ENCODE peak calls at places on chromosomes 4 and X, in four cellular contexts. V, A, Z and Y are unnamed samples.

GRCh38 chrX:93594780-93595179 is 78.6 kb downstream of the NAP1L3 start:
- DNase-seq in V (no peak), A (no peak), Z (no peak), Y (no peak)

GRCh38 chr4:85508654-85509053 is 33.7 kb downstream of the ARHGAP24 start:
- DNase-seq in V (no peak), A (no peak), Z (no peak), Y (no peak)

GRCh38 chrX:93242897-93243296 is 430.5 kb downstream of the NAP1L3 start:
- DNase-seq in V (no peak), A (no peak), Z (no peak), Y (no peak)

GRCh38 chrX:111090458-111090857 is 5.5 kb upstream of the PAK3 start:
- DNase-seq in V (no peak), A (no peak), Z (no peak), Y (no peak)

GRCh38 chr4:73599182-73599581 is 21.1 kb downstream of the RASSF6 start:
- DNase-seq in V (no peak), A (no peak), Z (no peak), Y (no peak)

GRCh38 chr4:67106846-67107467 is 438.3 kb downstream of the CENPC start:
- DNase-seq in V (no peak), A (no peak), Z (no peak), Y (no peak)

GRCh38 chr4:15938182-15938581 is 358 bp downstream of the FGFBP1 start:
- DNase-seq in V (peak; percentile 66), A (no peak), Z (no peak), Y (no peak)

GRCh38 chrX:110276778-110277177 is 41.1 kb downstream of the AMMECR1 start:
- DNase-seq in V (no peak), A (no peak), Z (no peak), Y (no peak)

GRCh38 chr4:185470503-185471195 is 884 bp downstream of the CCDC110 start:
- DNase-seq in V (peak; percentile 79), A (peak; percentile 68), Z (peak; percentile 86), Y (peak; percentile 87)

GRCh38 chrX:111445485-111445884 is 33.5 kb upstream of the DCX start:
- DNase-seq in V (no peak), A (peak; percentile 7), Z (no peak), Y (no peak)

GRCh38 chr4:107253579-107254068 is 217.5 kb upstream of the DKK2 start:
- DNase-seq in V (no peak), A (no peak), Z (no peak), Y (no peak)

GRCh38 chr4:54063224-54063623 is 1.2 kb downstream of the CHIC2 start:
- DNase-seq in V (no peak), A (no peak), Z (no peak), Y (no peak)

GRCh38 chr4:137707626-137708025 is 175.3 kb upstream of the PCDH18 start:
- DNase-seq in V (no peak), A (no peak), Z (no peak), Y (no peak)

GRCh38 chr4:152415980-152416379 is 119.9 kb downstream of the FBXW7 start:
- DNase-seq in V (no peak), A (no peak), Z (no peak), Y (no peak)

GRCh38 chr4:111230265-111230664 is 607.4 kb upstream of the PITX2 start:
- DNase-seq in V (no peak), A (no peak), Z (no peak), Y (no peak)

GRCh38 chrX:52923781-52924241 is 26.7 kb downstream of the FAM156B start:
- DNase-seq in V (peak; percentile 53), A (no peak), Z (peak; percentile 70), Y (no peak)

GRCh38 chr4:158949094-158949493 is 153.8 kb upstream of the RAPGEF2 start:
- DNase-seq in V (no peak), A (no peak), Z (no peak), Y (no peak)

GRCh38 chr4:169975837-169976796 is 50.1 kb downstream of the MFAP3L start:
- DNase-seq in V (no peak), A (no peak), Z (no peak), Y (peak; percentile 85)

GRCh38 chrX:24282381-24283121 is 31.3 kb downstream of the SUPT20HL2 start:
- DNase-seq in V (no peak), A (no peak), Z (peak; percentile 69), Y (no peak)

GRCh38 chrX:73877687-73878086 is 314.7 kb downstream of the CHIC1 start:
- DNase-seq in V (no peak), A (no peak), Z (no peak), Y (no peak)

GRCh38 chr4:137739391-137739790 is 207.1 kb upstream of the PCDH18 start:
- DNase-seq in V (no peak), A (no peak), Z (no peak), Y (no peak)

GRCh38 chr4:2008921-2009650 is at the start of gene NELFA:
- DNase-seq in V (peak; percentile 97), A (peak; percentile 97), Z (peak; percentile 97), Y (peak; percentile 98)

GRCh38 chrX:45228126-45228525 is 27.4 kb upstream of the DIPK2B start:
- DNase-seq in V (no peak), A (no peak), Z (no peak), Y (no peak)

GRCh38 chr4:65656008-65656407 is 14.3 kb downstream of the EPHA5 start:
- DNase-seq in V (no peak), A (no peak), Z (no peak), Y (no peak)

GRCh38 chr4:6506616-6507140 is 34.3 kb upstream of the PPP2R2C start:
- DNase-seq in V (no peak), A (no peak), Z (no peak), Y (no peak)

GRCh38 chrX:43661521-43662240 is 5.6 kb downstream of the MAOA start:
- DNase-seq in V (no peak), A (no peak), Z (no peak), Y (no peak)

GRCh38 chrX:119635799-119636198 is 29.6 kb upstream of the NKRF start:
- DNase-seq in V (no peak), A (no peak), Z (no peak), Y (no peak)

GRCh38 chrX:116317409-116317808 is 119.0 kb upstream of the SLC6A14 start:
- DNase-seq in V (peak; percentile 59), A (no peak), Z (peak; percentile 73), Y (no peak)

GRCh38 chr4:84231539-84232055 is 267.5 kb downstream of the NKX6-1 start:
- DNase-seq in V (no peak), A (no peak), Z (no peak), Y (no peak)

GRCh38 chr4:186946140-186946539 is 222.5 kb upstream of the FAT1 start:
- DNase-seq in V (no peak), A (no peak), Z (no peak), Y (peak; percentile 48)
- H3K4me1 ChIP-seq in V (peaks cover 6% of the 10 kb centered on the region), A (no peaks in the 10 kb centered on the region), Z (no peaks in the 10 kb centered on the region), Y (no peaks in the 10 kb centered on the region)

GRCh38 chrX:6005856-6006255 is 222.8 kb downstream of the NLGN4X start:
- DNase-seq in V (no peak), A (no peak), Z (no peak), Y (no peak)
- H3K4me1 ChIP-seq in V (no peaks in the 10 kb centered on the region), A (no peaks in the 10 kb centered on the region), Z (no peaks in the 10 kb centered on the region), Y (no peaks in the 10 kb centered on the region)

GRCh38 chr4:81507530-81507929 is 35.8 kb upstream of the RASGEF1B start:
- DNase-seq in V (no peak), A (no peak), Z (no peak), Y (no peak)

GRCh38 chr4:81508786-81509574 is 37.3 kb upstream of the RASGEF1B start:
- DNase-seq in V (no peak), A (no peak), Z (no peak), Y (no peak)

GRCh38 chr4:81510643-81511189 is 39.0 kb upstream of the RASGEF1B start:
- DNase-seq in V (no peak), A (no peak), Z (no peak), Y (no peak)

GRCh38 chr4:81512371-81512770 is 40.7 kb upstream of the RASGEF1B start:
- DNase-seq in V (no peak), A (no peak), Z (no peak), Y (no peak)

DNA sequence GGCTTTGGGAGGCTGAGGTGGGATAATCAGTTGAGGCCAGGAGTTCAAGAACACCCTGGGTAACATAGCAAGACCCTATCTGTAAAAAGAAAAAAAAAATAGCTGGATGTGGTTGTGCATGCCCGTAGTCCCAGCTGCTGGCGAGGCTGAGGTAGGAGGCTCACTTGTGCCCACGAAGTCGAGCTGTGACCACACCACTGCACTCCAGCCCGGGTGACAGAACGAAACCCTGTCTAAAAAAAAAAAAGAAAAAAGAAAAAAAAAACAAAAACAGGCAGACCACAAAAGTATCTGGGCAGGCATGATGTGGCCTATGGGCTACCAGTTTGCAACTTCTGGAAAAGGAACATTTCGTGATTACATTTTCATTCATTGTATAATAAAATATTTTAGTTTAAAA is 38.1 kb upstream of the RASGEF1B start:
- DNase-seq in V (peak; percentile 48), A (no peak), Z (no peak), Y (no peak)
- H3K4me1 ChIP-seq in V (peaks cover 41% of the 10 kb centered on the region), A (peaks cover 9% of the 10 kb centered on the region), Z (no peaks in the 10 kb centered on the region), Y (no peaks in the 10 kb centered on the region)

GRCh38 chrX:31550169-31550568 is 478.3 kb upstream of the FTHL17 start:
- DNase-seq in V (no peak), A (no peak), Z (no peak), Y (no peak)
- H3K4me1 ChIP-seq in V (no peaks in the 10 kb centered on the region), A (no peaks in the 10 kb centered on the region), Z (no peaks in the 10 kb centered on the region), Y (no peaks in the 10 kb centered on the region)

GRCh38 chr4:40553995-40554394 is 75.7 kb downstream of the RBM47 start:
- DNase-seq in V (no peak), A (no peak), Z (no peak), Y (peak; percentile 35)
- H3K4me1 ChIP-seq in V (peaks cover 40% of the 10 kb centered on the region), A (peaks cover 3% of the 10 kb centered on the region), Z (no peaks in the 10 kb centered on the region), Y (no peaks in the 10 kb centered on the region)

DNA sequence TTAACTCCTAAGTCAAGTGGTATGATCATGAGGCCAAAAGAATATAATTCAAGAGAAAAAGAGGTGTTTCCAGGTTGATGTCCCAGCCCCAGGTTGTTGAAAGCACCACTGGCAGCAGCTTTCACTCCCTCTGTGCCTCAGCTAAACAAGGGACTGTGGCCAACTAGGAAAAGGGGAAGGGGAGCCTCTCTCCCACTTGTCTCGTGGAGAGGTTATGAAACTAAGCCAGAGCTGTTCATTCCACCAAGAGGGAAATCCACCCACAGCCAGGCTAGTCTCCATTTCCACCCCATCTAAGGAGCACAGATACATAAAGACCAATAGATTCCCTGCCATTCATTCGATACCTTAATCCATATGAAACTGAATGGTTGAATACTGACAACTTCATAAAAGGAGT is 8.1 kb downstream of the ANXA5 start:
- DNase-seq in V (no peak), A (no peak), Z (no peak), Y (no peak)
- H3K4me1 ChIP-seq in V (peaks cover 63% of the 10 kb centered on the region), A (peaks cover 15% of the 10 kb centered on the region), Z (no peaks in the 10 kb centered on the region), Y (peaks cover 43% of the 10 kb centered on the region)

GRCh38 chr4:8385611-8386010 is 54.9 kb downstream of the ACOX3 start:
- DNase-seq in V (no peak), A (no peak), Z (no peak), Y (no peak)

GRCh38 chr4:8387194-8387593 is 53.3 kb downstream of the ACOX3 start:
- DNase-seq in V (no peak), A (no peak), Z (no peak), Y (no peak)

GRCh38 chr4:8385106-8385505 is 55.4 kb downstream of the ACOX3 start:
- DNase-seq in V (peak; percentile 10), A (no peak), Z (no peak), Y (peak; percentile 61)

GRCh38 chr4:8387615-8388266 is 52.8 kb downstream of the ACOX3 start:
- DNase-seq in V (no peak), A (no peak), Z (no peak), Y (no peak)

DNA sequence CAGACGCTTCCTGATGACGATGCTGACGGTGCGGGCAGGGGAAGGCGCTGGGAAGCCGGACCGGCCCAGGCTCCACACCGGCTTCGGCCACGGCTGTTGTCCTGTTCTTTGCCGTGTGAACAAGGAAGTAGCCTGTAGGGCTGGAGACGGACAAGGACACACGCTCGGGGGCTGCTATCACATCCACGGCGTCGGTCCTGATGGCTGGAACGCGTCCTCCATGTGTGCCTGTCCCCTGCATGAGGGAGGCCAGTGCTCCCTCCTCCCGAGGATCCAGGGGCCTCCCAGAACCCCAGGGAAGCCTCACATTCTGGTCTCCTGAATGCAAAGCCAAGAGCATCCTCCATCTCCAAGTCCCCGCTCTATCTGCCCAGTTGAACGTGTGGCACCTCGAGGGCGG is 53.8 kb downstream of the ACOX3 start:
- DNase-seq in V (no peak), A (no peak), Z (no peak), Y (no peak)
- H3K4me1 ChIP-seq in V (peaks cover 11% of the 10 kb centered on the region), A (peaks cover 5% of the 10 kb centered on the region), Z (no peaks in the 10 kb centered on the region), Y (no peaks in the 10 kb centered on the region)